ENCODE peak calls at places on chromosome 15, in four cellular contexts. D is IMR-90, H is GM12878, A is H1. U is an unnamed sample.

GRCh38 chr15:88334436-88334835 is 77.9 kb upstream of the NTRK3 start:
- DNase-seq in D (peak; percentile 13), H (no peak), A (no peak), U (no peak)

GRCh38 chr15:93298901-93299300 is 209.9 kb upstream of the RGMA start:
- DNase-seq in D (no peak), H (no peak), A (no peak), U (no peak)

GRCh38 chr15:31867536-31868442 is 162.5 kb upstream of the CHRNA7 start:
- DNase-seq in D (peak; percentile 38), H (peak; percentile 11), A (peak; percentile 57), U (peak; percentile 57)

GRCh38 chr15:51758645-51759044 is 7.2 kb downstream of the TMOD2 start:
- DNase-seq in D (peak; percentile 89), H (no peak), A (no peak), U (peak; percentile 16)

GRCh38 chr15:36469567-36469966 is 109.9 kb upstream of the CDIN1 start:
- DNase-seq in D (peak; percentile 73), H (no peak), A (no peak), U (no peak)

GRCh38 chr15:88707766-88708165 is 69.0 kb downstream of the ISG20 start:
- DNase-seq in D (no peak), H (no peak), A (no peak), U (no peak)

GRCh38 chr15:48418343-48418742 is 87.1 kb downstream of the DUT start:
- DNase-seq in D (no peak), H (no peak), A (no peak), U (no peak)

GRCh38 chr15:71601038-71601869 is 209.1 kb upstream of the NR2E3 start:
- DNase-seq in D (peak; percentile 15), H (no peak), A (no peak), U (no peak)

GRCh38 chr15:90907838-90908507 is 4.9 kb downstream of the MAN2A2 start:
- DNase-seq in D (no peak), H (no peak), A (no peak), U (no peak)

GRCh38 chr15:70910958-70911357 is 18.3 kb downstream of the LRRC49 start:
- DNase-seq in D (no peak), H (no peak), A (no peak), U (no peak)

GRCh38 chr15:44034334-44034733 is 160.7 kb downstream of the FRMD5 start:
- DNase-seq in D (no peak), H (no peak), A (no peak), U (no peak)

GRCh38 chr15:90030376-90030775 is 29.3 kb downstream of the ZNF710 start:
- DNase-seq in D (no peak), H (no peak), A (no peak), U (no peak)

GRCh38 chr15:80888846-80889245 is 100.8 kb downstream of the MESD start:
- DNase-seq in D (no peak), H (no peak), A (no peak), U (no peak)

GRCh38 chr15:60120100-60120499 is 116.0 kb downstream of the FOXB1 start:
- DNase-seq in D (no peak), H (no peak), A (no peak), U (no peak)

GRCh38 chr15:52107238-52107637 is 5.3 kb downstream of the BCL2L10 start:
- DNase-seq in D (no peak), H (no peak), A (no peak), U (no peak)

GRCh38 chr15:41892621-41893421 is 1.0 kb downstream of the SPTBN5 start:
- DNase-seq in D (no peak), H (no peak), A (no peak), U (no peak)

GRCh38 chr15:35784745-35785144 is 238.8 kb upstream of the DPH6 start:
- DNase-seq in D (no peak), H (no peak), A (no peak), U (no peak)

GRCh38 chr15:47184003-47184404 is 533.3 kb upstream of the SEMA6D start:
- DNase-seq in D (no peak), H (no peak), A (no peak), U (no peak)

GRCh38 chr15:58441376-58442070 is 9.7 kb downstream of the LIPC start:
- DNase-seq in D (peak; percentile 87), H (no peak), A (no peak), U (no peak)

GRCh38 chr15:86857701-86858100 is 778.0 kb downstream of the AGBL1 start:
- DNase-seq in D (no peak), H (no peak), A (no peak), U (no peak)

GRCh38 chr15:70875001-70875782 is 17.0 kb downstream of the THAP10 start:
- DNase-seq in D (peak; percentile 58), H (no peak), A (no peak), U (no peak)

GRCh38 chr15:85008474-85009260 is 27.0 kb downstream of the PDE8A start:
- DNase-seq in D (no peak), H (no peak), A (no peak), U (peak; percentile 24)

GRCh38 chr15:74627766-74628165 is 12.1 kb downstream of the CLK3 start:
- DNase-seq in D (no peak), H (no peak), A (no peak), U (no peak)

GRCh38 chr15:89442671-89443307 is 53.6 kb downstream of the RHCG start:
- DNase-seq in D (peak; percentile 8), H (no peak), A (peak; percentile 53), U (peak; percentile 74)

GRCh38 chr15:38189651-38190280 is 62.9 kb upstream of the SPRED1 start:
- DNase-seq in D (no peak), H (no peak), A (no peak), U (no peak)

GRCh38 chr15:92449476-92449875 is 55.8 kb downstream of the ST8SIA2 start:
- DNase-seq in D (peak; percentile 15), H (no peak), A (no peak), U (no peak)

GRCh38 chr15:37009288-37009687 is 91.1 kb downstream of the MEIS2 start:
- DNase-seq in D (no peak), H (no peak), A (no peak), U (no peak)

GRCh38 chr15:38148476-38148875 is 104.2 kb upstream of the SPRED1 start:
- DNase-seq in D (no peak), H (no peak), A (no peak), U (no peak)

GRCh38 chr15:38885001-38885400 is 320.4 kb upstream of the RASGRP1 start:
- DNase-seq in D (peak; percentile 48), H (no peak), A (no peak), U (no peak)

GRCh38 chr15:69120732-69121131 is 39.7 kb upstream of the GLCE start:
- DNase-seq in D (no peak), H (no peak), A (no peak), U (no peak)

DNA sequence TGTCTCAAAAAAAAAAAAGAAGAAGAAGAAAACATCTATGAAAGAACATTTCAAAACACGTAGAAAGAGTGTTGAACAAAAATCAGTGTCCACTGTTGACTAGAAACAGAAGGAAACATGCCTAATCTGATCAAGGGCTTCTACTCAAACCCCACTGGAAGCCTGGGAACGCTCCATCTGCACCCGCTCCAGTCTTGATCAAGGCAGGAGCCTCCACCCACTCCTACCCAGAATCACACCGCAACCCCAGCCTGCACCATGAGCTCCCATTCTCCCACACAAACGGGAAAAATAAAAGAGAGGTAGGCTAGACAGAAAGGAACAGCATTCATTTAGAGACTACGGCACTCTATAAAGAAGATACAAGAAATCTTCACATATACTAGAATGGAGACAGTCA is 40.9 kb upstream of the OCA2 start:
- DNase-seq in D (no peak), H (no peak), A (no peak), U (no peak)
- TF ChIP-seq CHD1 in D (no peak), H (no peak), A (no peak), U (no peak)

GRCh38 chr15:95741830-95742229 is 588.7 kb upstream of the NR2F2 start:
- DNase-seq in D (no peak), H (no peak), A (no peak), U (no peak)
- TF ChIP-seq CHD1 in D (no peak), H (no peak), A (no peak), U (no peak)

DNA sequence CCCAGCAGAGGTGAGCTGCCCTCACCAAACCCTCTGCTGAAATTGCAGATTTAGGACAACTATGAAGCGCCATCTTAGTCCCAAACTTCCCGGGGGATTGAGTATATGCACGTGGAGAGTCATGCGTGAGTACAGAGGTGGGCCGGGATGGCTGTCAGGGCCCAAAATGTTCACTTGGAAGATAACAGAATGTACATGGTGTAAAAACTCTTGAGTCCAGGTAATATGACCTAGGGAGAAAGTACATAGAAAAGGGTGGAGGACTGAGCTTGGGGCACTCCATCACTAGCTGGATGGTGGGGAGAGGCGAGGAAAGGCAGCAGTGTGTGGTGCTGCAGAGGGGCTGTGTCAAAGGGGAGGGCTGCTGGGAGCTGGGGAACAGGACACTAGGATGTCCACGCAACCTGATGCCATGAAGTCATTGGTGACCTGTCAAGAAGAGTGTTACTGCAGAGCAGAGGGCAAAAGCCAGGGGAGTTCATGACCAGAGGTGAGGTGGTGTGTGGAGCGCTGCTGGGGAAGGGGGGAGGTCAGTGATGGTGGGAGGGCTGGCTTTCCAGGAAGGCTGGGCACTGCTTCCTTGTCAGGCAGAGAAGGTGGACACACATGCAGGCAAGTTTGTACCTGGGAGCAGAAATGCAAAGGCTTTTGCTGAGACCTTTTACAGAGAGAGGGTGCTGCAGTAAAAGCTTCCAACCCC is 236.2 kb upstream of the LYSMD4 start:
- DNase-seq in D (no peak), H (no peak), A (no peak), U (no peak)
- TF ChIP-seq CHD1 in D (no peak), H (no peak), A (no peak), U (no peak)

GRCh38 chr15:76936671-76937070 is 5.1 kb downstream of the RCN2 start:
- DNase-seq in D (no peak), H (no peak), A (no peak), U (no peak)
- TF ChIP-seq CHD1 in D (no peak), H (no peak), A (no peak), U (no peak)

GRCh38 chr15:99406716-99407487 is 155.6 kb downstream of the LRRC28 start:
- DNase-seq in D (no peak), H (no peak), A (no peak), U (no peak)

GRCh38 chr15:99409097-99409473 is 156.7 kb upstream of the MEF2A start:
- DNase-seq in D (peak; percentile 60), H (no peak), A (peak; percentile 49), U (no peak)

GRCh38 chr15:99409560-99409959 is 156.2 kb upstream of the MEF2A start:
- DNase-seq in D (no peak), H (no peak), A (no peak), U (no peak)

GRCh38 chr15:99407716-99408115 is 156.4 kb downstream of the LRRC28 start:
- DNase-seq in D (no peak), H (no peak), A (no peak), U (no peak)

DNA sequence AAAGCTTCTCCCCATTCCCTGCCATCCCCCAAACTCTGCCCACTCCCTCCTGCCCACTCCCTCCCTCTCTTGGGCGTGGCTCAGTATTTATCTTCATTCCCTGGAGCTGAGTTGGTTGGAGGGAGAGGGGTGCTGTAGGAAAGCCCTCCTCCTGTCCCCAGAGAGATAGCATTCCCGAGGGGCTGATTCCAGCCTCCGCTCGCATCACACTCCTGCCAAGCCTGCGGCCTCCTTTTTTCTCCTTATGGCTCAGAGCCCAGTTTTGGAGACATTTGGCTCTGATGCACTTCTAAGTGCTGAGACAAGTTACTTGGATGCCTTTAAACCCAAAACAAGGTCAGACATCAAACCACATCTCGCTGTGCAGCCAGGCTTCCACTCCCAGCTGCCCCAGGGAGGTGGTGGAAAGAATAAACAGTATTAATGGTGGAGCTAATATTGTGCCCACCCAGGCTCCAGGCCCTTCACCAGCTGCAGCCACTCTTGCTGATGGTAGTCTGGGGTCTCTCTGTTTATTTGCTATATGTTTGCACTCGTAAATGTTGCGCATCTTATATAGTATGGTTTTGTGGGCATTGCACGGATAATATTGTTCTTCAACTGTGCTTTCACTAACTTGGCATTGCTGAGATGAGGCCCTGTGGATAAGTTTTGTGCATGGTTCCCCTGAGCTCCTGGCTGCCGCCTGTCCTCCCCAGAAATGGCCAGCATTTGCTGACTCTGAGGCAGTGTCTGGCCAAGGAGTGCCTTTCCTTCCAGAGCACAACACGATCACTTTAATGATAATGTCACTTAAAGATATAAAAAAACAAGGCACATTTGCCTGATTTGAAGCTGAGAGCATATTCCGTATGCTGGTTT is 157.2 kb downstream of the LRRC28 start:
- DNase-seq in D (peak; percentile 86), H (no peak), A (no peak), U (no peak)
- TF ChIP-seq CHD1 in D (no peak), H (no peak), A (no peak), U (no peak)